ENCODE peak calls at places on chromosomes 4 and X, in four cellular contexts. One of them, this sample, is unnamed.

GRCh38 chr4:103075894-103076776 is at the start of gene SLC9B2:
- DNase-seq in stimulated activated CD4-positive, alpha-beta T cell treated with anti-CD3 and anti-CD28 coated beads, Interleukin-2, amount 100 ng/mL, for 48 hours: peak
- DNase-seq in MCF 10A: peak
- DNase-seq in activated CD4-positive, alpha-beta T cell treated with anti-CD3 and anti-CD28 coated beads, Interleukin-2, amount 50 U/mL, for 48 hours: peak
- DNase-seq in this sample: no peak

GRCh38 chr4:173171098-173171497 is 2.5 kb downstream of the GALNT7 start:
- DNase-seq in stimulated activated CD4-positive, alpha-beta T cell treated with anti-CD3 and anti-CD28 coated beads, Interleukin-2, amount 100 ng/mL, for 48 hours: no peak
- DNase-seq in MCF 10A: peak
- DNase-seq in activated CD4-positive, alpha-beta T cell treated with anti-CD3 and anti-CD28 coated beads, Interleukin-2, amount 50 U/mL, for 48 hours: no peak
- DNase-seq in this sample: no peak

GRCh38 chr4:169030575-169030982 is 20.5 kb upstream of the CBR4 start:
- DNase-seq in stimulated activated CD4-positive, alpha-beta T cell treated with anti-CD3 and anti-CD28 coated beads, Interleukin-2, amount 100 ng/mL, for 48 hours: no peak
- DNase-seq in MCF 10A: no peak
- DNase-seq in activated CD4-positive, alpha-beta T cell treated with anti-CD3 and anti-CD28 coated beads, Interleukin-2, amount 50 U/mL, for 48 hours: no peak
- DNase-seq in this sample: no peak

GRCh38 chrX:155263854-155264628 is at the start of gene RAB39B:
- DNase-seq in stimulated activated CD4-positive, alpha-beta T cell treated with anti-CD3 and anti-CD28 coated beads, Interleukin-2, amount 100 ng/mL, for 48 hours: peak
- DNase-seq in MCF 10A: peak
- DNase-seq in activated CD4-positive, alpha-beta T cell treated with anti-CD3 and anti-CD28 coated beads, Interleukin-2, amount 50 U/mL, for 48 hours: peak
- DNase-seq in this sample: peak

GRCh38 chr4:70722199-70722791 is 531 bp downstream of the RUFY3 start:
- DNase-seq in stimulated activated CD4-positive, alpha-beta T cell treated with anti-CD3 and anti-CD28 coated beads, Interleukin-2, amount 100 ng/mL, for 48 hours: no peak
- DNase-seq in MCF 10A: no peak
- DNase-seq in activated CD4-positive, alpha-beta T cell treated with anti-CD3 and anti-CD28 coated beads, Interleukin-2, amount 50 U/mL, for 48 hours: no peak
- DNase-seq in this sample: no peak

GRCh38 chrX:136453771-136454170 is 34.0 kb upstream of the BRS3 start:
- DNase-seq in stimulated activated CD4-positive, alpha-beta T cell treated with anti-CD3 and anti-CD28 coated beads, Interleukin-2, amount 100 ng/mL, for 48 hours: no peak
- DNase-seq in MCF 10A: no peak
- DNase-seq in activated CD4-positive, alpha-beta T cell treated with anti-CD3 and anti-CD28 coated beads, Interleukin-2, amount 50 U/mL, for 48 hours: no peak
- DNase-seq in this sample: no peak

GRCh38 chr4:118270492-118270891 is 82.3 kb downstream of the PRSS12 start:
- DNase-seq in stimulated activated CD4-positive, alpha-beta T cell treated with anti-CD3 and anti-CD28 coated beads, Interleukin-2, amount 100 ng/mL, for 48 hours: no peak
- DNase-seq in MCF 10A: peak
- DNase-seq in activated CD4-positive, alpha-beta T cell treated with anti-CD3 and anti-CD28 coated beads, Interleukin-2, amount 50 U/mL, for 48 hours: no peak
- DNase-seq in this sample: no peak

GRCh38 chrX:129449141-129449540 is 74.1 kb downstream of the SMARCA1 start:
- DNase-seq in stimulated activated CD4-positive, alpha-beta T cell treated with anti-CD3 and anti-CD28 coated beads, Interleukin-2, amount 100 ng/mL, for 48 hours: no peak
- DNase-seq in MCF 10A: no peak
- DNase-seq in activated CD4-positive, alpha-beta T cell treated with anti-CD3 and anti-CD28 coated beads, Interleukin-2, amount 50 U/mL, for 48 hours: no peak
- DNase-seq in this sample: no peak

GRCh38 chrX:46686003-46686645 is 72.8 kb downstream of the SLC9A7 start:
- DNase-seq in stimulated activated CD4-positive, alpha-beta T cell treated with anti-CD3 and anti-CD28 coated beads, Interleukin-2, amount 100 ng/mL, for 48 hours: no peak
- DNase-seq in MCF 10A: peak
- DNase-seq in activated CD4-positive, alpha-beta T cell treated with anti-CD3 and anti-CD28 coated beads, Interleukin-2, amount 50 U/mL, for 48 hours: peak
- DNase-seq in this sample: no peak

GRCh38 chr4:3766207-3766790 is at the start of gene ADRA2C:
- DNase-seq in stimulated activated CD4-positive, alpha-beta T cell treated with anti-CD3 and anti-CD28 coated beads, Interleukin-2, amount 100 ng/mL, for 48 hours: no peak
- DNase-seq in MCF 10A: no peak
- DNase-seq in activated CD4-positive, alpha-beta T cell treated with anti-CD3 and anti-CD28 coated beads, Interleukin-2, amount 50 U/mL, for 48 hours: no peak
- DNase-seq in this sample: no peak

GRCh38 chrX:54530358-54530900 is 410 bp downstream of the GNL3L start:
- DNase-seq in stimulated activated CD4-positive, alpha-beta T cell treated with anti-CD3 and anti-CD28 coated beads, Interleukin-2, amount 100 ng/mL, for 48 hours: no peak
- DNase-seq in MCF 10A: no peak
- DNase-seq in activated CD4-positive, alpha-beta T cell treated with anti-CD3 and anti-CD28 coated beads, Interleukin-2, amount 50 U/mL, for 48 hours: peak
- DNase-seq in this sample: no peak

GRCh38 chrX:45803383-45803921 is 602.8 kb upstream of the DIPK2B start:
- DNase-seq in stimulated activated CD4-positive, alpha-beta T cell treated with anti-CD3 and anti-CD28 coated beads, Interleukin-2, amount 100 ng/mL, for 48 hours: no peak
- DNase-seq in MCF 10A: peak
- DNase-seq in activated CD4-positive, alpha-beta T cell treated with anti-CD3 and anti-CD28 coated beads, Interleukin-2, amount 50 U/mL, for 48 hours: peak
- DNase-seq in this sample: peak

GRCh38 chr4:76856183-76856969 is 41.6 kb downstream of the SOWAHB start:
- DNase-seq in stimulated activated CD4-positive, alpha-beta T cell treated with anti-CD3 and anti-CD28 coated beads, Interleukin-2, amount 100 ng/mL, for 48 hours: no peak
- DNase-seq in MCF 10A: peak
- DNase-seq in activated CD4-positive, alpha-beta T cell treated with anti-CD3 and anti-CD28 coated beads, Interleukin-2, amount 50 U/mL, for 48 hours: no peak
- DNase-seq in this sample: no peak

GRCh38 chrX:26581086-26581485 is 365.1 kb downstream of the MAGEB5 start:
- DNase-seq in stimulated activated CD4-positive, alpha-beta T cell treated with anti-CD3 and anti-CD28 coated beads, Interleukin-2, amount 100 ng/mL, for 48 hours: no peak
- DNase-seq in MCF 10A: no peak
- DNase-seq in activated CD4-positive, alpha-beta T cell treated with anti-CD3 and anti-CD28 coated beads, Interleukin-2, amount 50 U/mL, for 48 hours: no peak
- DNase-seq in this sample: no peak

GRCh38 chr4:108560624-108561023 is 59.8 kb upstream of the RPL34 start:
- DNase-seq in stimulated activated CD4-positive, alpha-beta T cell treated with anti-CD3 and anti-CD28 coated beads, Interleukin-2, amount 100 ng/mL, for 48 hours: no peak
- DNase-seq in MCF 10A: no peak
- DNase-seq in activated CD4-positive, alpha-beta T cell treated with anti-CD3 and anti-CD28 coated beads, Interleukin-2, amount 50 U/mL, for 48 hours: no peak
- DNase-seq in this sample: no peak

GRCh38 chr4:129350800-129351199 is 254.8 kb downstream of the C4orf33 start:
- DNase-seq in stimulated activated CD4-positive, alpha-beta T cell treated with anti-CD3 and anti-CD28 coated beads, Interleukin-2, amount 100 ng/mL, for 48 hours: no peak
- DNase-seq in MCF 10A: no peak
- DNase-seq in activated CD4-positive, alpha-beta T cell treated with anti-CD3 and anti-CD28 coated beads, Interleukin-2, amount 50 U/mL, for 48 hours: no peak
- DNase-seq in this sample: no peak

GRCh38 chr4:73711989-73712388 is 28.4 kb upstream of the CXCL8 start:
- DNase-seq in stimulated activated CD4-positive, alpha-beta T cell treated with anti-CD3 and anti-CD28 coated beads, Interleukin-2, amount 100 ng/mL, for 48 hours: no peak
- DNase-seq in MCF 10A: no peak
- DNase-seq in activated CD4-positive, alpha-beta T cell treated with anti-CD3 and anti-CD28 coated beads, Interleukin-2, amount 50 U/mL, for 48 hours: no peak
- DNase-seq in this sample: no peak

GRCh38 chr4:42568610-42569207 is 88.2 kb downstream of the ATP8A1 start:
- DNase-seq in stimulated activated CD4-positive, alpha-beta T cell treated with anti-CD3 and anti-CD28 coated beads, Interleukin-2, amount 100 ng/mL, for 48 hours: peak
- DNase-seq in MCF 10A: peak
- DNase-seq in activated CD4-positive, alpha-beta T cell treated with anti-CD3 and anti-CD28 coated beads, Interleukin-2, amount 50 U/mL, for 48 hours: peak
- DNase-seq in this sample: no peak

GRCh38 chr4:23857353-23857752 is 32.5 kb downstream of the PPARGC1A start:
- DNase-seq in stimulated activated CD4-positive, alpha-beta T cell treated with anti-CD3 and anti-CD28 coated beads, Interleukin-2, amount 100 ng/mL, for 48 hours: no peak
- DNase-seq in MCF 10A: peak
- DNase-seq in activated CD4-positive, alpha-beta T cell treated with anti-CD3 and anti-CD28 coated beads, Interleukin-2, amount 50 U/mL, for 48 hours: no peak
- DNase-seq in this sample: no peak

GRCh38 chr4:25075851-25076250 is 45.1 kb upstream of the LGI2 start:
- DNase-seq in stimulated activated CD4-positive, alpha-beta T cell treated with anti-CD3 and anti-CD28 coated beads, Interleukin-2, amount 100 ng/mL, for 48 hours: no peak
- DNase-seq in MCF 10A: no peak
- DNase-seq in activated CD4-positive, alpha-beta T cell treated with anti-CD3 and anti-CD28 coated beads, Interleukin-2, amount 50 U/mL, for 48 hours: no peak
- DNase-seq in this sample: no peak

GRCh38 chr4:113635739-113636437 is 125.7 kb downstream of the CAMK2D start:
- DNase-seq in stimulated activated CD4-positive, alpha-beta T cell treated with anti-CD3 and anti-CD28 coated beads, Interleukin-2, amount 100 ng/mL, for 48 hours: no peak
- DNase-seq in MCF 10A: no peak
- DNase-seq in activated CD4-positive, alpha-beta T cell treated with anti-CD3 and anti-CD28 coated beads, Interleukin-2, amount 50 U/mL, for 48 hours: no peak
- DNase-seq in this sample: no peak

GRCh38 chr4:178415925-178416324 is 973.7 kb upstream of the AGA start:
- DNase-seq in stimulated activated CD4-positive, alpha-beta T cell treated with anti-CD3 and anti-CD28 coated beads, Interleukin-2, amount 100 ng/mL, for 48 hours: no peak
- DNase-seq in MCF 10A: no peak
- DNase-seq in activated CD4-positive, alpha-beta T cell treated with anti-CD3 and anti-CD28 coated beads, Interleukin-2, amount 50 U/mL, for 48 hours: no peak
- DNase-seq in this sample: no peak

GRCh38 chr4:151045907-151046306 is 30.8 kb upstream of the LRBA start:
- DNase-seq in stimulated activated CD4-positive, alpha-beta T cell treated with anti-CD3 and anti-CD28 coated beads, Interleukin-2, amount 100 ng/mL, for 48 hours: no peak
- DNase-seq in MCF 10A: peak
- DNase-seq in activated CD4-positive, alpha-beta T cell treated with anti-CD3 and anti-CD28 coated beads, Interleukin-2, amount 50 U/mL, for 48 hours: no peak
- DNase-seq in this sample: no peak

GRCh38 chr4:173231916-173232315 is 63.3 kb downstream of the GALNT7 start:
- DNase-seq in stimulated activated CD4-positive, alpha-beta T cell treated with anti-CD3 and anti-CD28 coated beads, Interleukin-2, amount 100 ng/mL, for 48 hours: no peak
- DNase-seq in MCF 10A: peak
- DNase-seq in activated CD4-positive, alpha-beta T cell treated with anti-CD3 and anti-CD28 coated beads, Interleukin-2, amount 50 U/mL, for 48 hours: no peak
- DNase-seq in this sample: no peak

GRCh38 chrX:10634681-10635161 is 14.3 kb upstream of the MID1 start:
- DNase-seq in stimulated activated CD4-positive, alpha-beta T cell treated with anti-CD3 and anti-CD28 coated beads, Interleukin-2, amount 100 ng/mL, for 48 hours: no peak
- DNase-seq in MCF 10A: peak
- DNase-seq in activated CD4-positive, alpha-beta T cell treated with anti-CD3 and anti-CD28 coated beads, Interleukin-2, amount 50 U/mL, for 48 hours: no peak
- DNase-seq in this sample: peak

GRCh38 chrX:75603833-75604232 is 81.0 kb upstream of the ZDHHC15 start:
- DNase-seq in stimulated activated CD4-positive, alpha-beta T cell treated with anti-CD3 and anti-CD28 coated beads, Interleukin-2, amount 100 ng/mL, for 48 hours: no peak
- DNase-seq in MCF 10A: peak
- DNase-seq in activated CD4-positive, alpha-beta T cell treated with anti-CD3 and anti-CD28 coated beads, Interleukin-2, amount 50 U/mL, for 48 hours: no peak
- DNase-seq in this sample: no peak

GRCh38 chr4:106329027-106329618 is 12.8 kb downstream of the AIMP1 start:
- DNase-seq in stimulated activated CD4-positive, alpha-beta T cell treated with anti-CD3 and anti-CD28 coated beads, Interleukin-2, amount 100 ng/mL, for 48 hours: no peak
- DNase-seq in MCF 10A: peak
- DNase-seq in activated CD4-positive, alpha-beta T cell treated with anti-CD3 and anti-CD28 coated beads, Interleukin-2, amount 50 U/mL, for 48 hours: no peak
- DNase-seq in this sample: no peak

GRCh38 chr4:107862658-107863057 is 37.9 kb downstream of the SGMS2 start:
- DNase-seq in stimulated activated CD4-positive, alpha-beta T cell treated with anti-CD3 and anti-CD28 coated beads, Interleukin-2, amount 100 ng/mL, for 48 hours: no peak
- DNase-seq in MCF 10A: peak
- DNase-seq in activated CD4-positive, alpha-beta T cell treated with anti-CD3 and anti-CD28 coated beads, Interleukin-2, amount 50 U/mL, for 48 hours: peak
- DNase-seq in this sample: no peak

This sample was measured in GOT3.